ENCODE peak calls at places on chromosomes 2 and 18, in ten cellular contexts. M, H, C, F, K, W, E, D, R and L are unnamed samples.

GRCh38 chr18:9380571-9381390 is 46.2 kb downstream of the TWSG1 start:
- DNase-seq in M (no peak), H (no peak), C (no peak), F (no peak), K (no peak), W (no peak), E (no peak), D (no peak), R (no peak), L (no peak)

GRCh38 chr2:2271471-2271941 is 59.6 kb downstream of the MYT1L start:
- DNase-seq in M (no peak), H (no peak), C (no peak), F (no peak), K (no peak), W (peak; percentile 40), E (no peak), D (no peak), R (no peak), L (peak; percentile 44)

GRCh38 chr2:105294046-105294445 is 35.5 kb downstream of the TGFBRAP1 start:
- DNase-seq in M (no peak), H (no peak), C (no peak), F (no peak), K (no peak), W (no peak), E (no peak), D (no peak), R (no peak), L (no peak)

GRCh38 chr2:16774091-16774490 is 108.5 kb upstream of the CYRIA start:
- DNase-seq in M (no peak), H (no peak), C (no peak), F (no peak), K (no peak), W (no peak), E (no peak), D (no peak), R (no peak), L (no peak)

GRCh38 chr2:240566203-240567136 is 1.8 kb upstream of the RNPEPL1 start:
- DNase-seq in M (peak; percentile 97), H (peak; percentile 14), C (peak; percentile 97), F (peak; percentile 83), K (peak; percentile 91), W (peak; percentile 91), E (peak; percentile 93), D (peak; percentile 91), R (no peak), L (peak; percentile 95)

GRCh38 chr18:59911600-59911999 is 11.8 kb downstream of the PMAIP1 start:
- DNase-seq in M (no peak), H (no peak), C (no peak), F (no peak), K (no peak), W (no peak), E (no peak), D (no peak), R (no peak), L (no peak)

GRCh38 chr2:237923507-237924163 is 43.2 kb upstream of the UBE2F start:
- DNase-seq in M (peak; percentile 96), H (peak; percentile 44), C (peak; percentile 86), F (no peak), K (peak; percentile 75), W (peak; percentile 90), E (peak; percentile 64), D (peak; percentile 67), R (no peak), L (peak; percentile 78)

GRCh38 chr18:46920067-46920466 is 2.7 kb downstream of the KATNAL2 start:
- DNase-seq in M (no peak), H (no peak), C (no peak), F (no peak), K (no peak), W (no peak), E (no peak), D (no peak), R (no peak), L (no peak)

GRCh38 chr2:96174251-96175144 is 29.3 kb upstream of the DUSP2 start:
- DNase-seq in M (peak; percentile 91), H (peak; percentile 14), C (peak; percentile 90), F (peak; percentile 69), K (peak; percentile 79), W (peak; percentile 82), E (peak; percentile 78), D (peak; percentile 79), R (no peak), L (peak; percentile 70)

GRCh38 chr2:8849322-8849721 is 11.9 kb upstream of the KIDINS220 start:
- DNase-seq in M (no peak), H (no peak), C (no peak), F (no peak), K (no peak), W (peak; percentile 73), E (no peak), D (no peak), R (peak; percentile 12), L (no peak)

GRCh38 chr18:41758534-41758933 is 196.5 kb upstream of the PIK3C3 start:
- DNase-seq in M (no peak), H (no peak), C (no peak), F (no peak), K (no peak), W (no peak), E (no peak), D (no peak), R (no peak), L (no peak)

GRCh38 chr18:73365018-73365417 is 497.2 kb upstream of the NETO1 start:
- DNase-seq in M (no peak), H (peak; percentile 56), C (no peak), F (no peak), K (no peak), W (peak; percentile 4), E (no peak), D (no peak), R (no peak), L (no peak)

GRCh38 chr2:241967745-241968144 is 98.2 kb downstream of the RTP5 start:
- DNase-seq in M (no peak), H (no peak), C (no peak), F (no peak), K (no peak), W (no peak), E (no peak), D (no peak), R (no peak), L (no peak)

GRCh38 chr2:145692971-145693478 is 1173.1 kb upstream of the ZEB2 start:
- DNase-seq in M (no peak), H (no peak), C (no peak), F (no peak), K (no peak), W (peak; percentile 3), E (no peak), D (no peak), R (no peak), L (no peak)

GRCh38 chr2:29262681-29263260 is 147.6 kb downstream of the CLIP4 start:
- DNase-seq in M (no peak), H (no peak), C (no peak), F (no peak), K (no peak), W (no peak), E (no peak), D (no peak), R (no peak), L (no peak)

GRCh38 chr2:181895788-181896187 is 4.3 kb downstream of the ITPRID2 start:
- DNase-seq in M (no peak), H (no peak), C (no peak), F (no peak), K (no peak), W (no peak), E (no peak), D (no peak), R (no peak), L (no peak)